ENCODE peak calls at places on chromosome 21, in six cellular contexts. B is WTC11, G is type B pancreatic cell, X is heart right ventricle, Q is left colon, D is LoVo. I is an unnamed sample.

GRCh38 chr21:46474365-46474764 is 15.7 kb downstream of the DIP2A start:
- DNase-seq in B (no peak), G (no peak), X (no peak), Q (no peak), D (no peak), I (no peak)

GRCh38 chr21:39030127-39030884 is 152.9 kb downstream of the PSMG1 start:
- DNase-seq in B (peak), G (no peak), X (no peak), Q (no peak), D (peak), I (no peak)

GRCh38 chr21:44564886-44565598 is 6.4 kb upstream of the KRTAP10-3 start:
- DNase-seq in B (no peak), G (no peak), X (no peak), Q (no peak), D (no peak), I (no peak)

GRCh38 chr21:31667141-31667540 is 7.6 kb downstream of the SOD1 start:
- DNase-seq in B (no peak), G (no peak), X (no peak), Q (no peak), D (no peak), I (no peak)

GRCh38 chr21:36134820-36135390 is at the start of gene CBR3:
- DNase-seq in B (peak), G (no peak), X (peak), Q (peak), D (peak), I (peak)

GRCh38 chr21:35840197-35840799 is 220.0 kb downstream of the SETD4 start:
- DNase-seq in B (peak), G (no peak), X (no peak), Q (no peak), D (peak), I (peak)

GRCh38 chr21:45323487-45324380 is 36.0 kb upstream of the POFUT2 start:
- DNase-seq in B (peak), G (no peak), X (peak), Q (peak), D (no peak), I (no peak)

GRCh38 chr21:33901421-33902288 is 13.9 kb downstream of the ATP5PO start:
- DNase-seq in B (peak), G (no peak), X (no peak), Q (no peak), D (no peak), I (no peak)

GRCh38 chr21:21816778-21817177 is 818.6 kb downstream of the NCAM2 start:
- DNase-seq in B (no peak), G (no peak), X (no peak), Q (no peak), D (no peak), I (no peak)

GRCh38 chr21:29152936-29153335 is 22.5 kb downstream of the MAP3K7CL start:
- DNase-seq in B (no peak), G (no peak), X (no peak), Q (no peak), D (no peak), I (no peak)

GRCh38 chr21:27422435-27422834 is 455.5 kb upstream of the ADAMTS5 start:
- DNase-seq in B (no peak), G (no peak), X (no peak), Q (no peak), D (no peak), I (no peak)

GRCh38 chr21:32480381-32480780 is 67.9 kb downstream of the EVA1C start:
- DNase-seq in B (no peak), G (no peak), X (no peak), Q (no peak), D (no peak), I (no peak)

GRCh38 chr21:31514598-31514997 is 144.9 kb upstream of the SOD1 start:
- DNase-seq in B (peak), G (no peak), X (no peak), Q (no peak), D (no peak), I (no peak)

GRCh38 chr21:18529253-18529652 is 125.7 kb upstream of the TMPRSS15 start:
- DNase-seq in B (no peak), G (no peak), X (no peak), Q (no peak), D (no peak), I (no peak)

GRCh38 chr21:31460985-31461384 is 116.9 kb upstream of the TIAM1 start:
- DNase-seq in B (no peak), G (no peak), X (no peak), Q (no peak), D (no peak), I (no peak)

GRCh38 chr21:19603011-19603593 is 1199.5 kb upstream of the TMPRSS15 start:
- DNase-seq in B (no peak), G (no peak), X (no peak), Q (no peak), D (no peak), I (no peak)

GRCh38 chr21:36052860-36053766 is 7.2 kb downstream of the SETD4 start:
- DNase-seq in B (no peak), G (no peak), X (no peak), Q (no peak), D (no peak), I (no peak)

GRCh38 chr21:29293495-29293894 is 5.2 kb upstream of the BACH1 start:
- DNase-seq in B (no peak), G (no peak), X (no peak), Q (no peak), D (no peak), I (no peak)

GRCh38 chr21:22890656-22891055 is 1892.4 kb downstream of the NCAM2 start:
- DNase-seq in B (no peak), G (no peak), X (no peak), Q (no peak), D (no peak), I (no peak)

GRCh38 chr21:32726742-32727477 is 903 bp downstream of the SYNJ1 start:
- DNase-seq in B (no peak), G (no peak), X (no peak), Q (peak), D (peak), I (no peak)

GRCh38 chr21:22136770-22137169 is 1138.6 kb downstream of the NCAM2 start:
- DNase-seq in B (no peak), G (no peak), X (no peak), Q (no peak), D (no peak), I (no peak)

GRCh38 chr21:34219334-34220020 is 144.3 kb upstream of the KCNE2 start:
- DNase-seq in B (no peak), G (no peak), X (no peak), Q (no peak), D (no peak), I (no peak)

GRCh38 chr21:15164678-15165303 is 100.0 kb upstream of the NRIP1 start:
- DNase-seq in B (no peak), G (no peak), X (no peak), Q (peak), D (peak), I (no peak)

GRCh38 chr21:35345954-35346353 is 296.9 kb upstream of the RUNX1 start:
- DNase-seq in B (no peak), G (no peak), X (no peak), Q (no peak), D (no peak), I (no peak)

GRCh38 chr21:34999397-34999941 is 49.6 kb downstream of the RUNX1 start:
- DNase-seq in B (no peak), G (no peak), X (no peak), Q (no peak), D (no peak), I (no peak)

GRCh38 chr21:35025206-35026152 is 23.6 kb downstream of the RUNX1 start:
- DNase-seq in B (no peak), G (no peak), X (no peak), Q (no peak), D (no peak), I (no peak)

I was measured in ureter.